ENCODE peak calls at places on chromosomes 16 and 17, in eight cellular contexts. F, L, P, D, N, R, M and X are unnamed samples.

GRCh38 chr17:4950075-4950756 is 703 bp upstream of the ENO3 start:
- DNase-seq in F (no peak), L (no peak), P (peak), D (no peak), N (no peak), R (peak), M (no peak), X (peak)

GRCh38 chr17:13635951-13636350 is 34.2 kb upstream of the HS3ST3A1 start:
- DNase-seq in F (no peak), L (no peak), P (no peak), D (no peak), N (no peak), R (no peak), M (no peak), X (no peak)

GRCh38 chr17:77454560-77455095 is 313.9 kb downstream of the SEC14L1 start:
- DNase-seq in F (no peak), L (no peak), P (no peak), D (no peak), N (no peak), R (no peak), M (no peak), X (no peak)

GRCh38 chr17:15944720-15945492 is at the start of gene ADORA2B:
- DNase-seq in F (peak), L (no peak), P (peak), D (peak), N (no peak), R (peak), M (no peak), X (no peak)

GRCh38 chr17:26774291-26775218 is 519.4 kb upstream of the WSB1 start:
- DNase-seq in F (no peak), L (peak), P (no peak), D (no peak), N (no peak), R (no peak), M (no peak), X (peak)

GRCh38 chr17:67942810-67943209 is 53.5 kb downstream of the C17orf58 start:
- DNase-seq in F (no peak), L (no peak), P (no peak), D (no peak), N (no peak), R (peak), M (no peak), X (no peak)

GRCh38 chr17:18195246-18195645 is 11.6 kb downstream of the ALKBH5 start:
- DNase-seq in F (no peak), L (no peak), P (no peak), D (no peak), N (no peak), R (no peak), M (no peak), X (no peak)

GRCh38 chr16:53129281-53130192 is 74.7 kb downstream of the CHD9 start:
- DNase-seq in F (no peak), L (no peak), P (no peak), D (peak), N (no peak), R (no peak), M (no peak), X (no peak)

GRCh38 chr17:34167359-34167758 is 87.7 kb upstream of the CCL2 start:
- DNase-seq in F (no peak), L (no peak), P (no peak), D (no peak), N (no peak), R (no peak), M (no peak), X (no peak)

GRCh38 chr16:24555346-24555872 is 16.0 kb downstream of the RBBP6 start:
- DNase-seq in F (no peak), L (no peak), P (no peak), D (no peak), N (no peak), R (no peak), M (no peak), X (no peak)

GRCh38 chr16:56384074-56384721 is 41.1 kb downstream of the AMFR start:
- DNase-seq in F (no peak), L (no peak), P (no peak), D (no peak), N (no peak), R (no peak), M (no peak), X (no peak)

GRCh38 chr17:47852113-47852949 is 1.4 kb upstream of the SP6 start:
- DNase-seq in F (no peak), L (no peak), P (no peak), D (no peak), N (no peak), R (no peak), M (no peak), X (peak)

GRCh38 chr16:3311496-3311895 is 6.2 kb downstream of the ZNF75A start:
- DNase-seq in F (no peak), L (no peak), P (no peak), D (no peak), N (no peak), R (no peak), M (no peak), X (no peak)

DNA sequence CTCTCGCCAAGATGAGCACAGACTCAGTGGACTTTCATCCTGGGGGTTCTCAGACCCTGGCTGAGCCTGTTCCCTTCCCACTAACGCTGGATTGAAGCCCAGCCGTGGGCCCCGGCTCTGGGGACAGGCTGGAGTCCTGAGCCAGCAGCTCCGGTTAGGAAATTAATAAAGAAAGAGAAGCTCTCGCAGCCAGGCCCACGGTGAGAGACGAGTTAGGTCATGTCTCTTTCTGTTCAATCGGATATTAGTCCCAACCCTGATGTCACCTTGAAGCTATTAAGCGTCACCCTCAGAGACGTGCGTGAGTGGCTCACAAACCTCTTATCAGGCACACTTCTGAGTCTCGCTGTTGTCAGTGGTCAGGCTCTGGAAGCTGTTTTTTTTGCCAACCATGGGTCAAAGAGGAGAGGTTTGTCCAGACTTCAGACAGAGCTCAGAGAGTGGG is 27.0 kb downstream of the MEOX1 start:
- DNase-seq in F (no peak), L (no peak), P (no peak), D (peak), N (no peak), R (no peak), M (no peak), X (no peak)
- TF ChIP-seq CTCF in F (no peak), L (no peak), P (no peak), D (no peak), N (no peak), R (no peak), M (no peak), X (no peak)

GRCh38 chr17:36608794-36609497 is 7.6 kb downstream of the MRM1 start:
- DNase-seq in F (no peak), L (no peak), P (no peak), D (peak), N (no peak), R (no peak), M (no peak), X (peak)
- TF ChIP-seq CTCF in F (no peak), L (no peak), P (peak), D (peak), N (peak), R (peak), M (peak), X (peak)

GRCh38 chr17:7687072-7687907 is at the start of gene TP53:
- DNase-seq in F (peak), L (peak), P (peak), D (peak), N (peak), R (peak), M (peak), X (no peak)
- TF ChIP-seq CTCF in F (no peak), L (no peak), P (no peak), D (no peak), N (no peak), R (no peak), M (no peak), X (no peak)

DNA sequence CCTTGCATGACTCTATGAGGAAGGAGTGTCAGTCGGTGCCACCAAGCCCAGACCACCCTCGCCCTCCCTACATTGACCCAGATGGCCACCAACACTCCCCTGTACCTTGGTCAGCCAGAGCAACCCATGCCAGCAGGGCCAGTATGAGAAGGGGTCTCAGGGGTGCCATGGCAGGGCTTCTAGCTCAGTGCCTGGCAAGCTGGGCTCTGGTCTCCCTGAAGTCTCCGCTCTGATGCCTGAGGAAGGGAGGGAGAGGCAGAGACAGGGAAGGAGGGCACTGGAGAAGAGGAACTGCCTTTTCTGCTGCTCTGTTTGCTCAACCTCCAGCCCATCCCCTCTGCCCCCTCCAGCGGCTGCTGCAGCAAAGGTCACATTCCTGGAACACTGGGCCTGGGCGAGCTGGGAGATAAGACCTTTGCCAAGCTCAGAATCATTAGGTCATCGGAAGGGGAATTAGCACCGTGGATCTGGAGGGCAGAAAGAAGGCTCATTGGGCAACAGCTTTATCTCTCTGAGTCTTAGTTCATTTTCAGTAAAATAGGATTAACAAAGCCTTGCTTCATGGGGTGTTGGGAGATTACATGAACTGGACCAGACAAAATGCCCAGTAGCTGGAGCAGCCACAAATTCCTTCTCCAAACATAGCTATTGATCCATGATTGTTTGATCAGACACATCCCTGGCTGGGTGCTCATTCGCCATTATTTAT is at the start of gene VTN:
- DNase-seq in F (peak), L (no peak), P (no peak), D (no peak), N (no peak), R (peak), M (no peak), X (no peak)
- TF ChIP-seq CTCF in F (no peak), L (no peak), P (no peak), D (no peak), N (no peak), R (no peak), M (no peak), X (no peak)

GRCh38 chr16:84005391-84005790 is 37.2 kb downstream of the SLC38A8 start:
- DNase-seq in F (no peak), L (no peak), P (no peak), D (no peak), N (no peak), R (no peak), M (no peak), X (no peak)
- TF ChIP-seq CTCF in F (no peak), L (no peak), P (no peak), D (no peak), N (no peak), R (no peak), M (no peak), X (no peak)

GRCh38 chr17:80671039-80671822 is 126.6 kb downstream of the RPTOR start:
- DNase-seq in F (no peak), L (no peak), P (no peak), D (no peak), N (no peak), R (no peak), M (no peak), X (no peak)
- TF ChIP-seq CTCF in F (no peak), L (no peak), P (no peak), D (no peak), N (no peak), R (no peak), M (no peak), X (no peak)

DNA sequence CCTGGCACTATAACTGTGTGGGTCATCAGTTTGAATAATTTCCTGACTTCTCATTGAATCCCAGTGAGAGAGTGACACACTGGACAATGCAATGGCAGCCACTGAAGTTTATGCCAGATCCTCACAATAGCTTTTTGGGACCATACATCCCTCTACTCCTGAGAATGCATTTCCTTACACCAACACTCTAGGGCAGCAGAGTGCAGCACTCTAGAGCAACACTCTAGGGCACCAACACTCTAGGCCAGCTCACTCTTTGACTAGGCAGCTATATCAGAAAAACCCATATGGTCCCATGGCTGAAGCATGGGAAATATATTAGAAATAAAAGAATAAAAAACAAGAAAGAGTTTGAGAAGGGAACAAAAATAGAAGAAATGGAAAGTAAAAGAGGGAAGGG is 309.2 kb downstream of the MAP2K6 start:
- DNase-seq in F (no peak), L (no peak), P (no peak), D (no peak), N (no peak), R (no peak), M (no peak), X (no peak)
- TF ChIP-seq CTCF in F (peak), L (no peak), P (no peak), D (peak), N (no peak), R (no peak), M (peak), X (peak)

GRCh38 chr17:82328141-82328993 is 5.2 kb downstream of the SECTM1 start:
- DNase-seq in F (no peak), L (no peak), P (no peak), D (no peak), N (no peak), R (no peak), M (no peak), X (no peak)
- TF ChIP-seq CTCF in F (no peak), L (no peak), P (no peak), D (no peak), N (no peak), R (no peak), M (no peak), X (no peak)

DNA sequence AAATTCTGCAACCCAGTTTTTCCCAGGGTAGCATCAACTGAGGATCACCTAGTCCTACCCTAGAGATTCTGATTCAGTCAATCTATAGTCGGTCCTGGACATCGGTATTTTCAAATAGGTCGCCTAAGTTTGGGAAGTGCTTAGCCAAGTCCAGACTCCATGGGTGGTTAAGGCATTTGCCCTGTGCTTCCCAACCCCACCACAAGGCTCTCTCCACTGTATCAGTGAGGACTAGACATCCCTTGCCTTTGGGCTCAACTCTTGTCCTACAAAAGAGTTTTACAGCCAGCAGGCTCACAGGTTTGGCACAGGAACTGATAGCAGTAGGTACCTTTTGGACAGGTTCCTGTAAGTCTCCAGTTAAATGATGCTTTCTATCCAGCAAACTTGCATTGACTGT is 13.8 kb downstream of the HYDIN start:
- DNase-seq in F (no peak), L (no peak), P (no peak), D (no peak), N (no peak), R (no peak), M (no peak), X (no peak)
- TF ChIP-seq CTCF in F (no peak), L (no peak), P (no peak), D (no peak), N (no peak), R (no peak), M (no peak), X (no peak)

DNA sequence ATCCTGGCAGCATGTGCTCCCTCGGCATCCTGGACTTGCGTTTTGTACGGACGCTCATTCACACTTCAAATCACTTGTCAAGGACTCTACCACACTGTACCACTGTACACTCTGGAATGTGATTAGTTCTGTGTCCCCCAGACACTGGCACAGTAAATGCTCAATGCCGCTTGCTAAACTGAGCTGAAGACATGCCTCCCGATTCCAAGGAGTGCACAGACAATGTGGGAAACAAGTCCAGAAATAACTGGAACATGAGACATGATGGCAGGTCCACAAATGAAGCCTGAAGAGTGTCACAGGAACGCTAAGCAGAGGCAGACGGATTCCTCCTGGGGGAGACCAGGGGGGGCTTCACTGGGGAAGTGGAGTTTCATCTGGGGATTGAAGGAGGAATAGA is 22.1 kb downstream of the HIC1 start:
- DNase-seq in F (no peak), L (no peak), P (no peak), D (no peak), N (no peak), R (no peak), M (no peak), X (no peak)
- TF ChIP-seq CTCF in F (no peak), L (no peak), P (no peak), D (no peak), N (no peak), R (no peak), M (no peak), X (no peak)